ENCODE peak calls at places on chromosome 4, in ten cellular contexts. M is sigmoid colon, E is IMR-90, T is prostate gland, X is body of pancreas, J is Peyer's patch, P is stomach, R is upper lobe of left lung, H is HCT116, O is ovary. L is an unnamed sample.

GRCh38 chr4:189202869-189203271 is 737.8 kb upstream of the FRG1 start:
- DNase-seq in M (no peak), E (peak), R (no peak), T (no peak), P (no peak), O (no peak), J (no peak), H (no peak), X (no peak), L (no peak)

GRCh38 chr4:104971458-104971857 is 175.2 kb upstream of the TET2 start:
- DNase-seq in M (no peak), X (no peak), R (no peak), T (peak), O (no peak), J (no peak), H (no peak), P (no peak), E (no peak), L (no peak)

GRCh38 chr4:2893772-2894171 is 50.1 kb downstream of the ADD1 start:
- DNase-seq in E (no peak), J (no peak), R (no peak), O (no peak), H (no peak), M (no peak), T (no peak), X (peak), P (no peak), L (no peak)

GRCh38 chr4:24419147-24420034 is 165.0 kb downstream of the DHX15 start:
- DNase-seq in J (peak), P (peak), R (peak), M (peak), H (peak), T (peak), X (peak), O (peak), E (peak), L (peak)

GRCh38 chr4:155624478-155624877 is 42.2 kb upstream of the GUCY1A1 start:
- DNase-seq in M (no peak), E (no peak), J (no peak), R (no peak), T (no peak), O (no peak), P (no peak), H (no peak), X (no peak), L (no peak)

GRCh38 chr4:109406337-109406931 is 27.2 kb upstream of the SEC24B start:
- DNase-seq in X (peak), P (no peak), H (peak), J (no peak), R (no peak), M (no peak), T (peak), O (no peak), E (peak), L (no peak)

GRCh38 chr4:46934731-46935130 is 25.7 kb upstream of the COX7B2 start:
- DNase-seq in J (no peak), M (no peak), T (no peak), P (no peak), H (no peak), E (no peak), O (no peak), X (no peak), R (no peak), L (no peak)

GRCh38 chr4:99945718-99946345 is 586 bp downstream of the DNAJB14 start:
- DNase-seq in T (no peak), M (peak), R (peak), J (no peak), P (peak), X (peak), H (no peak), O (no peak), E (peak), L (no peak)

DNA sequence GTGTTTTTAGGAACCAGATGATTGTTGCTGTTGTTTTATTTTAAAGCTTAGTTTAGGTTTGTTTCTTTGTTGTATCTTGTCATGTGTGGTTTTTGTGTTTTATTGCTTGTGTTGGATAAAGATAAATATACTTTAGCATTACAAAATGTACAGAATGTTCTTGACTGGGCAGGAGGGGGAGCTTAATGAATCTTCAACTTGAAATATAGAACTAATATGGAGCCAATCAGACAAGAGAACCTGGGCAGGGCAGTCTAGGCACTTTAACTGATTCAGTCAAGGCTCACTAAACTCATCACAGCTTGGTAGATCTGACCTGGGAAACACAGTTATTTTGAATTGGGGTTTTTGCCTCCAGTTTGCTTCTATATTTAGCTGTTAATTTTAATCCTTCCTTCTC is 304.2 kb downstream of the ARHGAP24 start:
- DNase-seq in H (no peak), X (no peak), E (peak), T (no peak), J (no peak), M (no peak), P (no peak), O (no peak), R (no peak), L (no peak)
- TF ChIP-seq POLR2A in H (no peak), X (no peak), E (no peak), T (no peak), J (no peak), M (no peak), P (no peak), O (no peak), R (no peak), L (no peak)

GRCh38 chr4:7044415-7044930 is 1.3 kb downstream of the TADA2B start:
- DNase-seq in M (no peak), H (no peak), E (no peak), R (no peak), J (no peak), P (no peak), O (peak), X (peak), T (no peak), L (peak)

GRCh38 chr4:7041851-7042696 is 1.1 kb upstream of the TADA2B start:
- DNase-seq in E (peak), M (peak), H (no peak), P (peak), J (no peak), X (peak), T (peak), R (peak), O (peak), L (peak)

GRCh38 chr4:7041246-7041645 is 1.9 kb upstream of the TADA2B start:
- DNase-seq in H (no peak), P (no peak), O (no peak), M (no peak), T (no peak), J (no peak), E (no peak), X (no peak), R (no peak), L (no peak)

GRCh38 chr4:7043521-7044414 is 596 bp downstream of the TADA2B start:
- DNase-seq in X (peak), P (peak), E (peak), T (peak), H (no peak), O (peak), J (peak), M (peak), R (peak), L (peak)

DNA sequence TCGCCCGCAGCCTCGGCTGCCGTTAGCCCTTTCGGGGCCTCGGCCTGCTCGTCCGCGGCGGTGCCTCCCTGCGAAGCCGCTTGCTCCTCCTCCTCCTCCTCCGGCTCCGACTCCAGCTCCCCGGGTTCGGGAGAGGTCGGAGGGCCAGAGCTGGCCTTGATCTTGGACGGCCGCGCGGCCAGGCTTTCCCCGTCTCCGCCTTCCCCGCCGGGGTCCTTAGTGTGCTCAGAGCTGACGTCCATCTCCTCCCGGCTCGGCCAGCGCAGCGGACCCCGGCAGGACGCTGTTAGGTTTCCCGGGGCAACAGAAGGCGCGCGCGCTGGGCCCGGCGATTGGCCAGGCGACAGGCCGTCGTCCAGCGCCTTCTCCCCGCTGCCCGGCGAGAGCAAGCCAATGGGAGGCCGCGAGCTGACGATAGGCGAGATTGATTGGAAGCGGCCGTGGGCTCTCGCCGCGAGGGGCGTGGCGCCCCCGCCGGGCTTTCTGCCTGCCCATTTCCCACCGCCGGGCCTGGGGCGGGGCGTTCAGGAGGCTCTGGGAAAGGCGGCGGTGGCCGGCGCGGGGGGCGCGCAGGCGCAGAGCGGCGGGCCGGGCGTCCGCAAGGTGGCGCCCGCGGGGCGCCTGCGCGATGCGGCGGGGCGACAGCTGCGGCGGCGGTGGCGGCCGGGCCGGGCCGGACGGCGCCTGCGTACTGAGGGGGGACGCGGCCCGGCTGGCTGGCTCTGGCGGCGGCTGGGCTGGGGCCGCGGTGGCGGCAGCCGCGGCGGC is at the start of gene TADA2B:
- DNase-seq in O (peak), E (peak), M (peak), P (peak), H (peak), X (peak), J (peak), R (peak), T (peak), L (peak)
- TF ChIP-seq POLR2A in O (no peak), E (peak), M (no peak), P (no peak), H (no peak), X (peak), J (no peak), R (no peak), T (peak), L (peak)

DNA sequence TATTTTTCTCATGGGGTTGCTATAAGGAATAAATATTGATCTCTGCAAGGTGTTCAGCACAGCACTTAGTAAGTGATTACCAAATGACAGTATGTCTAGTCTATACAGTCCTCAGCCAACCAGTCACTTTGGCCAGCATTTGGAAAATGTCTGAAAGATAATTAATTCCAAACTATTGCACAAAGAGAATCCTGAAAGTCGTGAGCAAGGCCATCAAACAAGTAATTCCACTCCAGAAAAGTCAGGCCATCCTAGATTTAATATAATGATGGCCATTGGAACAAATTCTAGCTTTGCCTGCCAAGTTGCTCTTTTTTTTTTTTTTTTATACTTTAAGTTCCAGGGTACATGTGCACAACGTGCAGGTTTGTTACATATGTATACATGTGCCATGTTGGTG is 96.6 kb downstream of the SHROOM3 start:
- DNase-seq in E (no peak), O (no peak), T (no peak), R (no peak), H (no peak), M (no peak), P (no peak), X (no peak), J (no peak), L (no peak)
- TF ChIP-seq POLR2A in E (no peak), O (no peak), T (no peak), R (no peak), H (no peak), M (no peak), P (no peak), X (no peak), J (no peak), L (no peak)

GRCh38 chr4:139265654-139266053 is 14.4 kb downstream of the MGARP start:
- DNase-seq in E (no peak), X (no peak), H (no peak), R (no peak), T (no peak), M (no peak), J (no peak), O (no peak), P (no peak), L (no peak)

GRCh38 chr4:139267301-139267700 is 12.7 kb downstream of the MGARP start:
- DNase-seq in O (no peak), T (no peak), P (no peak), H (no peak), J (no peak), X (no peak), E (no peak), R (no peak), M (no peak), L (no peak)

GRCh38 chr4:139266208-139266582 is 13.8 kb downstream of the MGARP start:
- DNase-seq in E (no peak), H (no peak), M (no peak), R (no peak), O (no peak), T (no peak), X (no peak), J (no peak), P (no peak), L (no peak)

GRCh38 chr4:139266583-139267257 is 13.3 kb downstream of the MGARP start:
- DNase-seq in R (peak), M (peak), O (peak), T (no peak), J (peak), E (peak), P (peak), H (no peak), X (peak), L (peak)
- TF ChIP-seq POLR2A in R (no peak), M (no peak), O (no peak), T (no peak), J (no peak), E (no peak), P (no peak), H (no peak), X (no peak), L (no peak)

GRCh38 chr4:129093173-129093974 is at the start of gene SCLT1:
- DNase-seq in T (peak), O (peak), E (peak), R (peak), H (peak), J (peak), P (peak), M (peak), X (peak), L (peak)
- TF ChIP-seq POLR2A in T (peak), O (peak), E (peak), R (no peak), H (peak), J (peak), P (no peak), M (peak), X (peak), L (peak)

DNA sequence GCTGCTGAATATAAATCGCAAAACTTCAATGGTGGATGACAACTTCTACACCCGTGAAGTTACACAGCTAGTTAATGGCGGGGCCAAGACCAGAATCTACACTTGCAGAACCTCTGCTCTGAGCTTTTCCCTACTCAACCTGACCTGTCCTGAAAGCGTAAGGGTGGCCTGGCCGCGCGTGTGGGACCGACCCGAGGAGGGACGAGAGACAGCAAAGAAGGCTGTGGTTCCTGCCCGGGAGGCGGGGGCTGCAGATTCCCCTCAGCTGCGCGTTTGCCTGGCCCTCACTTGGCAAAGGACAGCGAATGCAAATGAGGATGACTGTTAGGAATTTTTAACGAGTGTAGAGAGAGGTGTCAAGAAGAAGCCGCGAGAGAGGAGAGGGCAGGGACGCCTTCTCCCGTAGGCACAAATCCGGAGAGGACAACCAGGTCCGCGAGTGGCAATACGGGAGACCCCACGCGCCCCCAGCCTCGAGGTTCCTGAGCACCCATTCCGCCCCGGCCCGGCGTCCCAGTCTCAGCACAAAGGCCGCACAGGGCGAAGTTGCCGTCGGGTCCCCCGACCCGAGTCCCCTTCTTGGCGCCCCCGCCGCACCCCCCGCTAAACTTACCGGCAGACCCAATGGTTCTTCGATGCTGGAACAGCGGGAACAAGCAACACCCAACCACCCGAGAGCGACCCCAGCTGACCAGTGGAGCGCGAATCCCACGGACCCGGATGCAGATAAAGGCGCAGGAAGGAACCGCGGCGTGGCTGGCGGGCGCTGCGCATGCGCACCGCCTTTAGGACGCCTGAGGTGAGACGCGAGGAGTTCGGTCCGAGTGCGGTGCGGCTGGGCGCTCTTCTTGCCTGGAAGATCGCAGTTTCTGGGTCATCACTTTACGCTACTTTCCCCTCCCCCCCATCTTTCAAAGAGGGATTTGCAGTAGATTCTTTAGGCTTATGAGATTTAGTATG is at the start of gene GNPDA2:
- DNase-seq in E (peak), X (peak), M (peak), J (peak), H (peak), T (peak), O (peak), P (peak), R (peak), L (peak)
- TF ChIP-seq POLR2A in E (no peak), X (peak), M (peak), J (no peak), H (peak), T (peak), O (peak), P (no peak), R (no peak), L (peak)

DNA sequence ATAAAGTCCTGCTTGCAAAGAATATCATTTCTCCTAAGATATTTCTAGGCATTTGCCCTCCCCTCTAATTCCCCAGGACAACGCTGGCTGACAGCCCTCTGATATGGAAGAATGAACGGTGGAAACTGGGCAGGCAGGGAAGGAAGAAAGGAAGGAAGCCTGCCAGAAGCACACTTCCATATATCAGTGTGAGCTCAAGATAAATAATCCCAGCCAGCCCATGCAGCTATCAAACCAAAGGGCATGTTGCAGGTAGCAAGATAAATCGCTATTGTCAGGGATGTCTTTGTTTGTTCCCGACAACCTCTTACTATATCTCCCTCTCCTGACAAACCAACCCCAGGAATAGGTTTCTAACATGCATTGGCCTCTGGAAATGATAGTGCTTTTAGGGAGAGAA is 412.8 kb downstream of the HNRNPD start:
- DNase-seq in R (no peak), J (no peak), H (no peak), X (no peak), E (no peak), O (no peak), P (no peak), T (no peak), M (no peak), L (no peak)
- TF ChIP-seq POLR2A in R (no peak), J (no peak), H (no peak), X (no peak), E (no peak), O (no peak), P (no peak), T (no peak), M (no peak), L (no peak)

DNA sequence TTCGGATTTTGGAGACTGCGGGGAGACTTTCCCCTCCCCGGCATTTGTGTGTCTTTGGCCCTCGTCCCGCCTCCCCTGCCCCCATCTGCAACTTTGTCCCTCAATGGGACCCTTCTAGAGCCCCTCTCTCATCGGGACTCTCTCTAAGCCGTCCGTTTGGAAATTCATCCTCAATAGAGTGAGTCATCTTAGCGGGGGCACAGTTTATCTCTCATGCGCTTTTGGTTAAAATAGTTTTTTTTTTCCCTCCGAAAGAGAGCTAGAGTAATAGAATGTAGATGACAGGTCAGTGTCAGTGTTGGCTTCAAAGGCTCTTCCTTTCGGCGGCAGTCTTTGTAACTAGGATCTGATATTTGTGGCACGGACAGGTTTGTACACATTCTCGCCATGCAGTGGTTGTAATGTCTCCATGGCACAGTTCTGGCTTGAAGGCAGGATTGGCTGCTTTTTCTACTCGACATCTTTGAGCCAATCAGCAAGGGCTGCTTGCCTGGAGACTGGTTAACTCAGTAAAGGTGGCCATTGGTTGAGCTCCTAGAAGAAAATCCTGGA is 966 bp downstream of the N4BP2 start:
- DNase-seq in M (peak), O (peak), E (peak), H (peak), J (peak), T (peak), R (peak), X (peak), P (peak), L (peak)
- TF ChIP-seq POLR2A in M (no peak), O (peak), E (no peak), H (peak), J (no peak), T (peak), R (no peak), X (peak), P (no peak), L (peak)